ENCODE peak calls at places on chromosomes 3 and 15, in ten cellular contexts. J is glomerular endothelial cell; G is upper lobe of right lung; Y is spleen; K is mucosa of gallbladder; R is stimulated activated naive CD8-positive, alpha-beta T cell treated with anti-CD3 and anti-CD28 coated beads, Interleukin-15, amount 100 ng/mL, for 72 hours; B is LHCN-M2; N is stimulated activated CD4-positive, alpha-beta T cell treated with anti-CD3 and anti-CD28 coated beads, Interleukin-2, amount 100 ng/mL, for 4 hours; Q is AG09319; F is NB4. P is an unnamed sample.
A peak's percentile ranks its signal among the peaks of the same experiment; 100 is the strongest.

GRCh38 chr3:122936986-122937385 is 90.6 kb downstream of the SEMA5B start:
- DNase-seq in J (no peak), G (no peak), Y (peak; percentile 34), K (no peak), R (no peak), B (no peak), N (no peak), Q (no peak), F (no peak), P (no peak)

GRCh38 chr15:74790080-74790916 is 8.4 kb downstream of the CSK start:
- DNase-seq in J (no peak), G (peak; percentile 82), Y (peak; percentile 90), K (no peak), R (no peak), B (peak; percentile 93), N (no peak), Q (peak; percentile 19), F (peak; percentile 94), P (peak; percentile 79)

GRCh38 chr15:58504674-58505234 is 73.0 kb downstream of the LIPC start:
- DNase-seq in J (no peak), G (no peak), Y (no peak), K (no peak), R (no peak), B (no peak), N (no peak), Q (no peak), F (no peak), P (no peak)

GRCh38 chr3:8183627-8184026 is 318.0 kb upstream of the LMCD1 start:
- DNase-seq in J (no peak), G (no peak), Y (no peak), K (no peak), R (no peak), B (no peak), N (no peak), Q (no peak), F (peak; percentile 27), P (no peak)

GRCh38 chr15:67444100-67444499 is 76.8 kb upstream of the C15orf61 start:
- DNase-seq in J (no peak), G (no peak), Y (no peak), K (no peak), R (no peak), B (no peak), N (no peak), Q (no peak), F (no peak), P (no peak)

GRCh38 chr3:153137626-153138025 is 24.4 kb upstream of the RAP2B start:
- DNase-seq in J (no peak), G (no peak), Y (no peak), K (no peak), R (no peak), B (no peak), N (no peak), Q (no peak), F (peak; percentile 8), P (no peak)

GRCh38 chr3:5787863-5788488 is 600.5 kb downstream of the EDEM1 start:
- DNase-seq in J (no peak), G (no peak), Y (no peak), K (peak; percentile 42), R (no peak), B (no peak), N (no peak), Q (no peak), F (peak; percentile 4), P (peak; percentile 6)

GRCh38 chr3:30161370-30161769 is 445.0 kb upstream of the TGFBR2 start:
- DNase-seq in J (no peak), G (no peak), Y (no peak), K (peak; percentile 38), R (no peak), B (no peak), N (no peak), Q (peak; percentile 3), F (no peak), P (no peak)

GRCh38 chr3:93969443-93969842 is 4.3 kb downstream of the PROS1 start:
- DNase-seq in J (no peak), G (no peak), Y (no peak), K (no peak), R (no peak), B (peak; percentile 86), N (no peak), Q (no peak), F (no peak), P (no peak)

GRCh38 chr3:94331831-94332230 is 269.0 kb downstream of the NSUN3 start:
- DNase-seq in J (no peak), G (no peak), Y (no peak), K (no peak), R (no peak), B (no peak), N (no peak), Q (no peak), F (no peak), P (no peak)

GRCh38 chr3:32391643-32392529 is at the start of gene CMTM7:
- DNase-seq in J (no peak), G (peak; percentile 91), Y (peak; percentile 93), K (peak; percentile 68), R (peak; percentile 47), B (peak; percentile 79), N (peak; percentile 31), Q (no peak), F (peak; percentile 81), P (peak; percentile 74)

GRCh38 chr3:170357920-170358854 is 672 bp downstream of the SKIL start:
- DNase-seq in J (no peak), G (peak; percentile 95), Y (peak; percentile 95), K (peak; percentile 67), R (peak; percentile 72), B (peak; percentile 76), N (peak; percentile 77), Q (peak; percentile 43), F (peak; percentile 67), P (peak; percentile 93)

GRCh38 chr3:113898892-113899291 is 48.9 kb upstream of the ZDHHC23 start:
- DNase-seq in J (no peak), G (no peak), Y (no peak), K (no peak), R (no peak), B (peak; percentile 44), N (no peak), Q (peak; percentile 25), F (peak; percentile 65), P (no peak)

GRCh38 chr3:9721015-9721697 is 10.4 kb upstream of the BRPF1 start:
- DNase-seq in J (no peak), G (no peak), Y (no peak), K (no peak), R (no peak), B (no peak), N (no peak), Q (no peak), F (no peak), P (no peak)

GRCh38 chr15:48059786-48060185 is 61.0 kb upstream of the SLC24A5 start:
- DNase-seq in J (no peak), G (peak; percentile 64), Y (no peak), K (peak; percentile 21), R (no peak), B (no peak), N (no peak), Q (no peak), F (no peak), P (no peak)

GRCh38 chr15:101003706-101004105 is 84.5 kb downstream of the LRRK1 start:
- DNase-seq in J (no peak), G (no peak), Y (no peak), K (no peak), R (no peak), B (no peak), N (no peak), Q (no peak), F (no peak), P (no peak)

GRCh38 chr3:72567976-72568560 is 280.2 kb downstream of the SHQ1 start:
- DNase-seq in J (no peak), G (no peak), Y (no peak), K (no peak), R (no peak), B (no peak), N (no peak), Q (no peak), F (no peak), P (peak; percentile 28)

GRCh38 chr3:20225769-20226168 is 39.8 kb upstream of the SGO1 start:
- DNase-seq in J (peak; percentile 34), G (no peak), Y (no peak), K (no peak), R (no peak), B (peak; percentile 41), N (no peak), Q (no peak), F (peak; percentile 46), P (no peak)

GRCh38 chr3:188294823-188295487 is 141.0 kb downstream of the LPP start:
- DNase-seq in J (peak; percentile 74), G (no peak), Y (no peak), K (peak; percentile 74), R (no peak), B (peak; percentile 94), N (no peak), Q (peak; percentile 82), F (no peak), P (no peak)

GRCh38 chr3:4524423-4524769 is 31.2 kb downstream of the ITPR1 start:
- DNase-seq in J (peak; percentile 72), G (no peak), Y (no peak), K (no peak), R (no peak), B (no peak), N (no peak), Q (no peak), F (no peak), P (no peak)